ENCODE peak calls at places on chromosomes 5 and 9, in four cellular contexts. F, H, U and A are unnamed samples.

GRCh38 chr9:135000647-135001245 is 83.0 kb upstream of the FCN1 start:
- DNase-seq in F (peak), H (no peak), U (no peak), A (no peak)

GRCh38 chr5:130011986-130012385 is 107.7 kb downstream of the CHSY3 start:
- DNase-seq in F (no peak), H (no peak), U (no peak), A (no peak)

GRCh38 chr5:141513627-141514329 is 24.9 kb downstream of the PCDHGC5 start:
- DNase-seq in F (peak), H (peak), U (peak), A (peak)

GRCh38 chr9:136532799-136533774 is 12.8 kb downstream of the NOTCH1 start:
- DNase-seq in F (no peak), H (no peak), U (no peak), A (no peak)

GRCh38 chr5:72845889-72846288 is 29.4 kb downstream of the TNPO1 start:
- DNase-seq in F (no peak), H (no peak), U (no peak), A (no peak)

GRCh38 chr9:31908158-31908890 is 476.1 kb upstream of the ACO1 start:
- DNase-seq in F (no peak), H (no peak), U (no peak), A (no peak)

GRCh38 chr5:176409765-176410164 is 6.6 kb downstream of the CLTB start:
- DNase-seq in F (no peak), H (no peak), U (no peak), A (no peak)

GRCh38 chr5:5063533-5063953 is 76.6 kb upstream of the ADAMTS16 start:
- DNase-seq in F (peak), H (no peak), U (no peak), A (no peak)

GRCh38 chr5:73789851-73790281 is 163.9 kb downstream of the ARHGEF28 start:
- DNase-seq in F (no peak), H (no peak), U (no peak), A (no peak)

GRCh38 chr9:116482740-116483139 is 204.4 kb upstream of the TRIM32 start:
- DNase-seq in F (peak), H (no peak), U (no peak), A (peak)

GRCh38 chr5:10652151-10652550 is 88.3 kb downstream of the ANKRD33B start:
- DNase-seq in F (no peak), H (no peak), U (no peak), A (no peak)

GRCh38 chr5:35182541-35183242 is 47.6 kb downstream of the PRLR start:
- DNase-seq in F (no peak), H (no peak), U (no peak), A (no peak)

GRCh38 chr5:142391031-142391872 is 66.4 kb upstream of the SPRY4 start:
- DNase-seq in F (no peak), H (no peak), U (no peak), A (no peak)

GRCh38 chr5:67693956-67694564 is 497.5 kb upstream of the CD180 start:
- DNase-seq in F (no peak), H (peak), U (peak), A (no peak)

GRCh38 chr9:71096431-71097108 is 24.9 kb downstream of the TRPM3 start:
- DNase-seq in F (no peak), H (no peak), U (no peak), A (no peak)

GRCh38 chr5:166441-167372 is 24.6 kb upstream of the LRRC14B start:
- DNase-seq in F (no peak), H (no peak), U (peak), A (no peak)

GRCh38 chr9:132637351-132637750 is 32.4 kb downstream of the DDX31 start:
- DNase-seq in F (no peak), H (no peak), U (no peak), A (no peak)

GRCh38 chr9:121278535-121279169 is 10.7 kb downstream of the GSN start:
- DNase-seq in F (peak), H (peak), U (peak), A (peak)

GRCh38 chr5:163407034-163407652 is 30.3 kb upstream of the CCNG1 start:
- DNase-seq in F (no peak), H (no peak), U (no peak), A (no peak)

GRCh38 chr5:123269851-123270250 is 153.4 kb downstream of the CEP120 start:
- DNase-seq in F (no peak), H (peak), U (no peak), A (no peak)

GRCh38 chr5:123278284-123278683 is 144.9 kb downstream of the CEP120 start:
- DNase-seq in F (no peak), H (peak), U (no peak), A (no peak)

GRCh38 chr5:123269436-123269835 is 153.8 kb downstream of the CEP120 start:
- DNase-seq in F (no peak), H (no peak), U (no peak), A (no peak)

DNA sequence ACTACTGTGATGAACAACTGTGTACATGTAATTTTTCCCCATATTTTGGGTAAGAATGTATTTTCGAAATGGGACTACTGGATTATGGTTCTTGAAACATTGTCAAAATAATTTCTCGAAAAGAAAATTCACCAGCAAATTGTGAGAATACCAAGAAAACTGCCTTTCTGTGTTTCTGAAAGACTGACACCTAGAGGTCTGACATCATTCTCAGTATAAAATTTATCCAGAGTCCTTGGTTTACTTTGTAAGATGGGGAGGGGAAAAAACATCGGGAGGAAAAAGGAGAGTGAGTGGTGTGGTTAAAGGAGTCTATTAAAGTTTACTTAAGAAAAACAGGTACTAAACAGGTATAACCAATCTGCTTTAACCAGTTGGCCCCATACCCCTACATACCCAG is 149.2 kb downstream of the CEP120 start:
- DNase-seq in F (peak), H (no peak), U (no peak), A (no peak)
- TF ChIP-seq CTCF in F (no peak), H (peak), U (no peak), A (no peak)

GRCh38 chr5:169576181-169576598 is 7.4 kb upstream of the SPDL1 start:
- DNase-seq in F (no peak), H (peak), U (no peak), A (no peak)
- H3K27ac ChIP-seq in F (no peak), H (no peak), U (no peak), A (no peak)

GRCh38 chr5:109743041-109743531 is 53.4 kb downstream of the MAN2A1 start:
- DNase-seq in F (no peak), H (no peak), U (no peak), A (no peak)

GRCh38 chr5:109739741-109740140 is 50.0 kb downstream of the MAN2A1 start:
- DNase-seq in F (peak), H (no peak), U (no peak), A (no peak)

GRCh38 chr5:109740329-109740728 is 50.6 kb downstream of the MAN2A1 start:
- DNase-seq in F (peak), H (no peak), U (no peak), A (no peak)

GRCh38 chr5:109743770-109744212 is 54.1 kb downstream of the MAN2A1 start:
- DNase-seq in F (peak), H (no peak), U (no peak), A (no peak)

DNA sequence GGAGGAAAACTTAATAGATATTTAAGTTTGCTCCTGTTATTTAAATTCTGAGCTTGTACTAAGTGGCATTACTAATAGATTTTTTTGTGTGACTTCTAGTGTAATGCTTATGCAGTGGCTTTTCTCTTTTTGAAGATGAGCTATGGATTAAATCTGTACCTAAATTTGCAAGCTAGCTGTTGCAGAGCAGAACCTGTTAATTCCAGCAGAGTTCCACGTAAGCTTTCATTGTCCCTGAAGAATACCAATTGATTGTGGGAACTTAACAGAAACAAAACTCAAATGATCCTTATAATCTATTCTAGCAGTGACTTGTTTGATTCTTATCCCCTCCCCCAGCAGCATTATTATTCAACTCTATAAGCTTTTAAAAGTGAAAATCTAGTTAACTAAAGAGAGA is 51.7 kb downstream of the MAN2A1 start:
- DNase-seq in F (peak), H (no peak), U (no peak), A (no peak)
- H3K4me3 ChIP-seq in F (peak), H (no peak), U (no peak), A (no peak)

DNA sequence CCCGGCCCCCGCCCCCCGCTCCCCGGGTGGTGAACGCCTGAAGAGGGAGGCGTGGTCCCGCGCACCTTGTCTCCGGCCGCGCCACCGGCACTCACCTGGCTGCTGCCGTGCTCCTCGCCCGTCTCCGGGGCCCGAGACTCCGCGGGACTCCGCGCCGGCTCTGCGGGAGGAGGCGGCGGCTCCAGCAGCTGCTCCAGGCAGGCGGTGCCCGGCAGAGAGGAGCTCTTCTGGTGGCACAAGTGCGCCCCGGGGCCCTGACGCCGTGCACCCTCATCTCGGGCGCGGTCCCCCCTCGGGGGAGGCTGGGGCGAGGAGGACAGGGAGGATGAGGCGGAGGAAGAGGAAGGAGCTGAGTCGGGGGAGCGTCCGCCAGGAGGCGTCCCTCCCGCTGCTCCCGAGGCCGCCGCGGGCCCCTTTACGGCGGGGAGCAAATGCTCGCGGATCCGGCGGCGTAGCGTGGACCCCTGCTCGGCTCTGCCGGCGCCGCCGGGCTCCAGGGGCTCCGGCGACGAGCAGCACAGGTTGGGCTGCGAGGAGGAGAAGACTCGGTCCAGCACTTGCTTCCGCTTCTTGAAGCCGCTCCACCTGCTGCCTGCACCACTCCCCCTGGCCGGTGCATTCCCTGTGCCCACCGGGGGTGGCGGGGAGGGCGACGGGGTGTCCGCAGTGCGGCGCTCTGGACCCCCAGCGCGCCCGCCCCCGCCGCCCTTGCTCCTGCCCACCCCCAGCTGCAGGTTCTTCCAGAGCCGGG is 958 bp downstream of the MCTP1 start:
- DNase-seq in F (peak), H (no peak), U (peak), A (no peak)
- TF ChIP-seq CTCF in F (peak), H (peak), U (no peak), A (peak)

GRCh38 chr5:150782850-150783249 is 4.3 kb downstream of the SMIM3 start:
- DNase-seq in F (no peak), H (no peak), U (no peak), A (no peak)
- H3K27ac ChIP-seq in F (no peak), H (peak), U (peak), A (peak)